ENCODE peak calls at places on chromosomes 5 and 9, in six cellular contexts. U, T, X, Z, Y and O are unnamed samples.

GRCh38 chr5:93782978-93783377 is 41.6 kb upstream of the POU5F2 start:
- DNase-seq in U (no peak), T (no peak), X (peak; percentile 30), Z (no peak), Y (no peak), O (no peak)

GRCh38 chr5:149694007-149694406 is 36.1 kb upstream of the PPARGC1B start:
- DNase-seq in U (no peak), T (no peak), X (no peak), Z (no peak), Y (peak; percentile 87), O (no peak)

GRCh38 chr5:93433422-93433821 is 147.6 kb downstream of the NR2F1-AS1 start:
- DNase-seq in U (no peak), T (no peak), X (peak; percentile 94), Z (no peak), Y (no peak), O (peak; percentile 13)

GRCh38 chr9:129938291-129938979 is 103.2 kb downstream of the USP20 start:
- DNase-seq in U (no peak), T (no peak), X (peak; percentile 63), Z (no peak), Y (no peak), O (no peak)

GRCh38 chr5:111745075-111745474 is 11.9 kb downstream of the NREP start:
- DNase-seq in U (no peak), T (no peak), X (no peak), Z (no peak), Y (no peak), O (no peak)

GRCh38 chr5:72510610-72511121 is 3.5 kb upstream of the ZNF366 start:
- DNase-seq in U (peak; percentile 34), T (no peak), X (peak; percentile 76), Z (no peak), Y (peak; percentile 76), O (peak; percentile 39)

GRCh38 chr9:92342825-92343488 is 17.2 kb downstream of the CENPP start:
- DNase-seq in U (no peak), T (no peak), X (peak; percentile 58), Z (no peak), Y (no peak), O (peak; percentile 34)

GRCh38 chr5:120873083-120873482 is 409.0 kb downstream of the PRR16 start:
- DNase-seq in U (no peak), T (no peak), X (peak; percentile 30), Z (no peak), Y (no peak), O (no peak)

GRCh38 chr9:135073081-135073740 is 14.3 kb upstream of the OLFM1 start:
- DNase-seq in U (no peak), T (no peak), X (no peak), Z (no peak), Y (no peak), O (no peak)

GRCh38 chr5:86806206-86806605 is 188.5 kb downstream of the COX7C start:
- DNase-seq in U (no peak), T (no peak), X (peak; percentile 15), Z (no peak), Y (no peak), O (no peak)

GRCh38 chr9:27450752-27451151 is 73.3 kb upstream of the IFNK start:
- DNase-seq in U (no peak), T (no peak), X (no peak), Z (no peak), Y (no peak), O (no peak)

GRCh38 chr9:90053027-90053426 is 448.2 kb downstream of the GADD45G start:
- DNase-seq in U (no peak), T (no peak), X (no peak), Z (no peak), Y (no peak), O (no peak)

GRCh38 chr5:141756196-141756595 is 74.2 kb upstream of the ARAP3 start:
- DNase-seq in U (no peak), T (no peak), X (no peak), Z (no peak), Y (no peak), O (no peak)

GRCh38 chr9:35448511-35448910 is 41.4 kb upstream of the RUSC2 start:
- DNase-seq in U (no peak), T (no peak), X (no peak), Z (no peak), Y (no peak), O (no peak)

GRCh38 chr9:35452481-35452880 is 37.4 kb upstream of the RUSC2 start:
- DNase-seq in U (no peak), T (no peak), X (no peak), Z (no peak), Y (no peak), O (no peak)
- TF ChIP-seq CTCF in U (no peak), T (no peak), X (peak; percentile 38), Z (no peak), Y (no peak), O (no peak)

GRCh38 chr5:78923622-78923970 is 61.5 kb downstream of the ARSB start:
- DNase-seq in U (no peak), T (no peak), X (no peak), Z (no peak), Y (no peak), O (no peak)

GRCh38 chr5:78916044-78916443 is 69.1 kb downstream of the ARSB start:
- DNase-seq in U (no peak), T (no peak), X (no peak), Z (no peak), Y (no peak), O (no peak)

GRCh38 chr5:78925102-78925876 is 59.8 kb downstream of the ARSB start:
- DNase-seq in U (no peak), T (no peak), X (no peak), Z (no peak), Y (no peak), O (no peak)

GRCh38 chr5:78922879-78923621 is 62.1 kb downstream of the ARSB start:
- DNase-seq in U (no peak), T (peak; percentile 39), X (no peak), Z (no peak), Y (no peak), O (no peak)

GRCh38 chr5:78920604-78921003 is 64.5 kb downstream of the ARSB start:
- DNase-seq in U (no peak), T (no peak), X (peak; percentile 47), Z (no peak), Y (no peak), O (no peak)
- TF ChIP-seq CTCF in U (no peak), T (no peak), X (peak; percentile 39), Z (no peak), Y (peak; percentile 19), O (no peak)

DNA sequence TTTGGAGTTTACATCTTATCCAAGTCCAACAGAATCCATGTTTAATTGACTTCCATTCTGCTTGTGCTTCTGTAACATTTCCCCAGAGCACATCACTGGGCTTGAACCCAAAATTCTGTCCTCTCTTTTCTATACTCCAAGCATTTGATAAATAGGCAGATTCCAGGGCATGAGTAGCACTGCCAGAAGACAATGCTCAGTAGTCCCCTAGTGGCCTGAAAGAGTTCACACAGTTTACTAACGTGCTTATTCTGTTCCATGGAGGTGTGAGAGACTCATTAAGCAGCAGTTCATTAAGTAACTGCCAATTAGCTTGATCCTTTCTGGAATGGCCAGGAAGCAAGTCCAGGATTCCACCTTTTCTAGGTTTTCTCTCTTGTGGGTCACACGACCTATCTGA is 9.4 kb upstream of the GABRA6 start:
- DNase-seq in U (no peak), T (peak; percentile 11), X (peak; percentile 0), Z (no peak), Y (no peak), O (no peak)
- TF ChIP-seq CTCF in U (peak; percentile 38), T (peak; percentile 6), X (no peak), Z (peak; percentile 15), Y (no peak), O (peak; percentile 14)

DNA sequence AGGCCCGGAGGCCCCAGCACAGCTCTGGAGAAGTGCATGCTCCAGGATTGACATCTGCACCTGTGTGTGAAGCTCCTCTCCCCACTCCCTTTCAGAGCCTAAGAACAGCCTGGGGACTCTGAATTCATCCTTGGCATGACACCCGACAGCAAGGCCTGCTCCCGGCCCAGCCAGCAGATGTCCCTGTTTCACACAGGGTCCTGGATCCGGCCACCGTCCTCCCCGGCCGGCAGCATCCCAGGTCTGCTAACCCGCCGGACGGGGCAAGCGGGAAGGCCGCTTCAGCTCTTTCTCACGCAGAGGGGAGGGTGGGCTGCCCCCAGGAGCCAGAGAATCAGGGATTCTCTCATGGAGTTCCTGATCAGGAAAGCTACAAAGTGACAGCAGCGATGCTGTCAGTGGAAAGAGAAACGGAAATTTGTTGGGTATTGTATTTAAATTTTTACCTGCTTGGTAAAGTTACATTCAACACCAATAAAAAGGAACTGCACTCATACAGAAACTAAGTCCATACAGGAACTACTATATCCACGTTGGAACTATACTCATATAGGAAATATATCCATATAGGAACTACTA is 325.3 kb upstream of the IRX4 start:
- DNase-seq in U (no peak), T (no peak), X (peak; percentile 1), Z (no peak), Y (no peak), O (peak; percentile 39)
- TF ChIP-seq CTCF in U (no peak), T (no peak), X (no peak), Z (peak; percentile 17), Y (no peak), O (peak; percentile 40)